ENCODE peak calls at places on chromosomes 2 and 18, in eight cellular contexts. One of them, this sample, is unnamed.

GRCh38 chr2:85523906-85524566 is 14.9 kb upstream of the MAT2A start:
- DNase-seq in left ventricle myocardium inferior: no peak
- DNase-seq in OCI-LY7: no peak
- DNase-seq in neural progenitor cell: peak; percentile 44
- DNase-seq in A549: no peak
- DNase-seq in stomach: no peak
- DNase-seq in SJSA1: no peak
- DNase-seq in HepG2: no peak
- DNase-seq in this sample: no peak

GRCh38 chr2:129462967-129463366 is 516.5 kb upstream of the RAB6C start:
- DNase-seq in left ventricle myocardium inferior: no peak
- DNase-seq in OCI-LY7: no peak
- DNase-seq in neural progenitor cell: no peak
- DNase-seq in A549: no peak
- DNase-seq in stomach: no peak
- DNase-seq in SJSA1: no peak
- DNase-seq in HepG2: no peak
- DNase-seq in this sample: no peak

GRCh38 chr18:51668101-51668500 is 470.6 kb upstream of the MEX3C start:
- DNase-seq in left ventricle myocardium inferior: peak; percentile 19
- DNase-seq in OCI-LY7: peak; percentile 45
- DNase-seq in neural progenitor cell: peak; percentile 78
- DNase-seq in A549: peak; percentile 11
- DNase-seq in stomach: peak; percentile 67
- DNase-seq in SJSA1: no peak
- DNase-seq in HepG2: peak; percentile 41
- DNase-seq in this sample: peak; percentile 52

GRCh38 chr2:37323176-37323575 is 1.5 kb downstream of the PRKD3 start:
- DNase-seq in left ventricle myocardium inferior: no peak
- DNase-seq in OCI-LY7: peak; percentile 41
- DNase-seq in neural progenitor cell: no peak
- DNase-seq in A549: no peak
- DNase-seq in stomach: no peak
- DNase-seq in SJSA1: no peak
- DNase-seq in HepG2: no peak
- DNase-seq in this sample: no peak

GRCh38 chr18:12963069-12963468 is 15.3 kb downstream of the SEH1L start:
- DNase-seq in left ventricle myocardium inferior: no peak
- DNase-seq in OCI-LY7: no peak
- DNase-seq in neural progenitor cell: no peak
- DNase-seq in A549: no peak
- DNase-seq in stomach: no peak
- DNase-seq in SJSA1: no peak
- DNase-seq in HepG2: no peak
- DNase-seq in this sample: no peak

GRCh38 chr18:11947214-11948119 is 33.8 kb upstream of the IMPA2 start:
- DNase-seq in left ventricle myocardium inferior: peak; percentile 95
- DNase-seq in OCI-LY7: no peak
- DNase-seq in neural progenitor cell: peak; percentile 79
- DNase-seq in A549: no peak
- DNase-seq in stomach: peak; percentile 96
- DNase-seq in SJSA1: peak; percentile 93
- DNase-seq in HepG2: peak; percentile 79
- DNase-seq in this sample: peak; percentile 94

GRCh38 chr2:223947711-223948205 is 2.6 kb upstream of the WDFY1 start:
- DNase-seq in left ventricle myocardium inferior: no peak
- DNase-seq in OCI-LY7: no peak
- DNase-seq in neural progenitor cell: peak; percentile 55
- DNase-seq in A549: no peak
- DNase-seq in stomach: no peak
- DNase-seq in SJSA1: no peak
- DNase-seq in HepG2: no peak
- DNase-seq in this sample: no peak

GRCh38 chr2:115384399-115384798 is 942.0 kb downstream of the DPP10 start:
- DNase-seq in left ventricle myocardium inferior: no peak
- DNase-seq in OCI-LY7: no peak
- DNase-seq in neural progenitor cell: no peak
- DNase-seq in A549: no peak
- DNase-seq in stomach: no peak
- DNase-seq in SJSA1: no peak
- DNase-seq in HepG2: no peak
- DNase-seq in this sample: no peak

GRCh38 chr18:79570266-79571201 is 109.1 kb upstream of the CTDP1 start:
- DNase-seq in left ventricle myocardium inferior: no peak
- DNase-seq in OCI-LY7: no peak
- DNase-seq in neural progenitor cell: no peak
- DNase-seq in A549: no peak
- DNase-seq in stomach: no peak
- DNase-seq in SJSA1: peak; percentile 82
- DNase-seq in HepG2: no peak
- DNase-seq in this sample: no peak

GRCh38 chr2:114192362-114192761 is 250.1 kb upstream of the DPP10 start:
- DNase-seq in left ventricle myocardium inferior: no peak
- DNase-seq in OCI-LY7: no peak
- DNase-seq in neural progenitor cell: no peak
- DNase-seq in A549: no peak
- DNase-seq in stomach: no peak
- DNase-seq in SJSA1: no peak
- DNase-seq in HepG2: no peak
- DNase-seq in this sample: no peak

GRCh38 chr2:201466050-201466660 is 14.6 kb downstream of the STRADB start:
- DNase-seq in left ventricle myocardium inferior: no peak
- DNase-seq in OCI-LY7: no peak
- DNase-seq in neural progenitor cell: no peak
- DNase-seq in A549: no peak
- DNase-seq in stomach: no peak
- DNase-seq in SJSA1: no peak
- DNase-seq in HepG2: no peak
- DNase-seq in this sample: no peak

GRCh38 chr18:22559414-22560282 is 141.9 kb upstream of the CTAGE1 start:
- DNase-seq in left ventricle myocardium inferior: peak; percentile 78
- DNase-seq in OCI-LY7: no peak
- DNase-seq in neural progenitor cell: peak; percentile 79
- DNase-seq in A549: peak; percentile 50
- DNase-seq in stomach: peak; percentile 57
- DNase-seq in SJSA1: peak; percentile 86
- DNase-seq in HepG2: peak; percentile 35
- DNase-seq in this sample: peak; percentile 56

GRCh38 chr18:57210101-57210661 is 63.3 kb downstream of the BOD1L2 start:
- DNase-seq in left ventricle myocardium inferior: peak; percentile 20
- DNase-seq in OCI-LY7: no peak
- DNase-seq in neural progenitor cell: peak; percentile 68
- DNase-seq in A549: peak; percentile 66
- DNase-seq in stomach: peak; percentile 44
- DNase-seq in SJSA1: peak; percentile 72
- DNase-seq in HepG2: peak; percentile 45
- DNase-seq in this sample: no peak

GRCh38 chr2:18704224-18704623 is 114.9 kb upstream of the NT5C1B start:
- DNase-seq in left ventricle myocardium inferior: no peak
- DNase-seq in OCI-LY7: no peak
- DNase-seq in neural progenitor cell: no peak
- DNase-seq in A549: no peak
- DNase-seq in stomach: no peak
- DNase-seq in SJSA1: no peak
- DNase-seq in HepG2: no peak
- DNase-seq in this sample: no peak

GRCh38 chr2:8534386-8534728 is 147.5 kb upstream of the ID2 start:
- DNase-seq in left ventricle myocardium inferior: no peak
- DNase-seq in OCI-LY7: no peak
- DNase-seq in neural progenitor cell: no peak
- DNase-seq in A549: no peak
- DNase-seq in stomach: no peak
- DNase-seq in SJSA1: no peak
- DNase-seq in HepG2: no peak
- DNase-seq in this sample: no peak

GRCh38 chr2:8533923-8534322 is 147.9 kb upstream of the ID2 start:
- DNase-seq in left ventricle myocardium inferior: no peak
- DNase-seq in OCI-LY7: no peak
- DNase-seq in neural progenitor cell: no peak
- DNase-seq in A549: no peak
- DNase-seq in stomach: no peak
- DNase-seq in SJSA1: no peak
- DNase-seq in HepG2: no peak
- DNase-seq in this sample: no peak

GRCh38 chr2:8534729-8535397 is 147.0 kb upstream of the ID2 start:
- DNase-seq in left ventricle myocardium inferior: peak; percentile 80
- DNase-seq in OCI-LY7: peak; percentile 70
- DNase-seq in neural progenitor cell: no peak
- DNase-seq in A549: no peak
- DNase-seq in stomach: peak; percentile 55
- DNase-seq in SJSA1: no peak
- DNase-seq in HepG2: peak; percentile 48
- DNase-seq in this sample: peak; percentile 63

GRCh38 chr2:8531481-8531880 is 150.4 kb upstream of the ID2 start:
- DNase-seq in left ventricle myocardium inferior: no peak
- DNase-seq in OCI-LY7: no peak
- DNase-seq in neural progenitor cell: no peak
- DNase-seq in A549: no peak
- DNase-seq in stomach: no peak
- DNase-seq in SJSA1: no peak
- DNase-seq in HepG2: no peak
- DNase-seq in this sample: no peak

GRCh38 chr2:8532408-8532807 is 149.4 kb upstream of the ID2 start:
- DNase-seq in left ventricle myocardium inferior: no peak
- DNase-seq in OCI-LY7: no peak
- DNase-seq in neural progenitor cell: no peak
- DNase-seq in A549: no peak
- DNase-seq in stomach: no peak
- DNase-seq in SJSA1: no peak
- DNase-seq in HepG2: no peak
- DNase-seq in this sample: no peak
- H3K4me1 ChIP-seq in left ventricle myocardium inferior: peaks cover 30% of the 10 kb centered on the region
- H3K4me1 ChIP-seq in OCI-LY7: peaks cover 69% of the 10 kb centered on the region
- H3K4me1 ChIP-seq in neural progenitor cell: peaks cover 7% of the 10 kb centered on the region
- H3K4me1 ChIP-seq in A549: no peaks in the 10 kb centered on the region
- H3K4me1 ChIP-seq in stomach: peaks cover 19% of the 10 kb centered on the region
- H3K4me1 ChIP-seq in SJSA1: no peaks in the 10 kb centered on the region
- H3K4me1 ChIP-seq in HepG2: peaks cover 40% of the 10 kb centered on the region
- H3K4me1 ChIP-seq in this sample: peaks cover 13% of the 10 kb centered on the region

DNA sequence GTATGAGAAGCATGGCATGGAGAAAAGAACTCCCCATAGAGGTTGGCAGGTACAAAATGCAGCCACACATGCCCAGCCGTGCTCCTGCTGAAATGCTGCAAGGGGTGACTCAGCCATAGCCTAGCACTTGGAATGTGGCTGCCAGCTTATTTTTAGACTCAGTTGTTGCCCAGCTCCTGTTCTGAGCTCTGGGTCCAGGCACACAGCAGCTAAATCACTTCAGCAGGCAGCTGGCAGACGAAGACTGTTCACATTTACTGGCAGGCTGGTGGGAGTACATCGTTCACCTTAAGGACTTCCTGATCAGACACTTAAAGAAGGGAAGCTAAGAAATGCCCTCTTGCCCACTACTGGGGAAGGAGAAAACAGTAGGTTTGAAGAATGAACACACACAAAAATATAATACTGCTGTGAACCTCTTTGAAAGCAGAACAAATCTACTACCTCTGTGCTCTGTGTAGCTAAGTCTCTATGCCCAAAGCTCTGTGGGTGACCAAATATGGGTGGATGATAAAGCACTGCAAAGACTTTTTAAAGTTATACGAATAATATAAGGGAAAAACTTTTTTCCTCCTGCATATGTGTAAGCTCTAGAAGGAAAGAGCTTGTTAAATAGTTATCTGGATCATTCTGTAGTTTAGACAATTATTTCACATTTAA is 146.1 kb downstream of the LNPK start:
- DNase-seq in left ventricle myocardium inferior: peak; percentile 48
- DNase-seq in OCI-LY7: no peak
- DNase-seq in neural progenitor cell: no peak
- DNase-seq in A549: no peak
- DNase-seq in stomach: no peak
- DNase-seq in SJSA1: peak; percentile 58
- DNase-seq in HepG2: no peak
- DNase-seq in this sample: no peak
- H3K4me1 ChIP-seq in left ventricle myocardium inferior: peaks cover 13% of the 10 kb centered on the region
- H3K4me1 ChIP-seq in OCI-LY7: no peaks in the 10 kb centered on the region
- H3K4me1 ChIP-seq in neural progenitor cell: peaks cover 28% of the 10 kb centered on the region
- H3K4me1 ChIP-seq in A549: no peaks in the 10 kb centered on the region
- H3K4me1 ChIP-seq in stomach: no peaks in the 10 kb centered on the region
- H3K4me1 ChIP-seq in SJSA1: peaks cover 19% of the 10 kb centered on the region
- H3K4me1 ChIP-seq in HepG2: no peaks in the 10 kb centered on the region
- H3K4me1 ChIP-seq in this sample: peaks cover 2% of the 10 kb centered on the region

DNA sequence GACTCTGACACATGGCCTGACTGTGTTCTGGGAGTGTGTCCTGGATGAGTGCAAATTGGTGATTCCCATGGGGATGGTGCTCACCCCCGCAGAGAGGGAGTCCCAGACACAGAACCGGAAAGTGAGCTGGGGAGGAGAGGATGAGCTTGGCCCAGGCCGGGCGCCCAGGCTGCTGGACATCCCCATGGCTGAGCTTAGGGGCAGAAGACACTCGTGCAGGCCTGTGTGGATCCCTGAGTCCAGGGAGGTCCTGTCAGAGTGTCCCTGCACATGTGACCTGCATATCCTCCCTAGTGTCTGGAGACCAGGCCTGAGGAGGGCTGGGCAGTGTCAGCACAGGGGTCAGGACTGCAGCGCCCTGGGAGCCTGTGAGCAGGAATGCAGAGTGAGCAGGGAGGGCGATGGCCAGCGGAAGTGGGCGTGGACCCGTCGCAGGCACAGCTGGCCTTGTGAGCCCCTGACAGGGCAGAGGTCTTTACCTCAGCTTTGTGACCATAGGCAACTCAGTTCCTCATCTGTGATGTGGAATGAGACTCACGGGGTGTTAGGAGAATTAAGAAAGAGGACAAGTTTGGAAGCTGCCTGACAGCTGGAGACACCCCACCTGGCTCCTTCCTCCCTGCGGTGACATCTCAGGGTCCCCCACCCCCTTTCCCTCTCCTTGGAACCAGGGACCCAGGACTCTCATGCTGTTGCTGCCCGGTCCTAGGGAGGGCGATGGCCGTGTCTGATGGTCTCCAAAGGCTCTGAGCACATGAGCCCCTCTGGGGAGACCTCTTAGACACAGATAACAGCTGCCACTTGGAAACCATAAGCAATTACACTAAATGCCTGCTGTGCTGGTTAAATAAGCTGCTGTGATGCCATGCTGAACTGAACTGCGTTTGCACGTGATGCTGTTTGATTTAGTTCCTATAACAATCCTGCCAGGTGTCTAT is 62.6 kb upstream of the HS6ST1 start:
- DNase-seq in left ventricle myocardium inferior: no peak
- DNase-seq in OCI-LY7: no peak
- DNase-seq in neural progenitor cell: peak; percentile 72
- DNase-seq in A549: no peak
- DNase-seq in stomach: peak; percentile 21
- DNase-seq in SJSA1: peak; percentile 43
- DNase-seq in HepG2: peak; percentile 68
- DNase-seq in this sample: no peak
- H3K4me1 ChIP-seq in left ventricle myocardium inferior: peaks cover 38% of the 10 kb centered on the region
- H3K4me1 ChIP-seq in OCI-LY7: no peaks in the 10 kb centered on the region
- H3K4me1 ChIP-seq in neural progenitor cell: peaks cover 42% of the 10 kb centered on the region
- H3K4me1 ChIP-seq in A549: no peaks in the 10 kb centered on the region
- H3K4me1 ChIP-seq in stomach: peaks cover 21% of the 10 kb centered on the region
- H3K4me1 ChIP-seq in SJSA1: peaks cover 49% of the 10 kb centered on the region
- H3K4me1 ChIP-seq in HepG2: peaks cover 56% of the 10 kb centered on the region
- H3K4me1 ChIP-seq in this sample: no peaks in the 10 kb centered on the region

DNA sequence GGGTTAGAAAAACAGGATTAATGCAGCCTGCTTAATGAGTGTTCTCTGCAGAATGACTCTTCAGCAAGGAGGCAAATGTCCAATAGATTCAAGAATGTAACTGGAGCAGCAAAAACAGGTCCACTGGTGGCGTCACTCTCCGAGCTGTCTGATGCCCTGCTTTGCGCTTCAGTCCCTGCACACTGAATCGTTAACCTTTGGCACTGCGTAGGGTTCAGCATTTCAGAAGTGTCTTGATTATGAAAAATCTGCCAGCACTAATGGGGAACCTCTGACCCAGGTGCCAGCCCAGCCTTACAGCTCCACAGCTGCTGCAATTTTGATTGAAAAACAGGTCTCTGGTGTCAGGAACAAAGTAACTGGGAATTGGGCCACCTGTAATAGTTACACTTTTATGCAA is 209.5 kb downstream of the TDRD15 start:
- DNase-seq in left ventricle myocardium inferior: no peak
- DNase-seq in OCI-LY7: no peak
- DNase-seq in neural progenitor cell: no peak
- DNase-seq in A549: no peak
- DNase-seq in stomach: no peak
- DNase-seq in SJSA1: no peak
- DNase-seq in HepG2: no peak
- DNase-seq in this sample: no peak
- H3K4me1 ChIP-seq in left ventricle myocardium inferior: no peaks in the 10 kb centered on the region
- H3K4me1 ChIP-seq in OCI-LY7: no peaks in the 10 kb centered on the region
- H3K4me1 ChIP-seq in neural progenitor cell: peaks cover under 1% of the 10 kb centered on the region
- H3K4me1 ChIP-seq in A549: no peaks in the 10 kb centered on the region
- H3K4me1 ChIP-seq in stomach: no peaks in the 10 kb centered on the region
- H3K4me1 ChIP-seq in SJSA1: no peaks in the 10 kb centered on the region
- H3K4me1 ChIP-seq in HepG2: no peaks in the 10 kb centered on the region
- H3K4me1 ChIP-seq in this sample: no peaks in the 10 kb centered on the region

This sample was measured in lung.